ENCODE peak calls at places on chromosomes 7 and 10, in seven cellular contexts. L, K, X, Y, R, Z and J are unnamed samples.

GRCh38 chr10:80567292-80567691 is 29.6 kb downstream of the SH2D4B start:
- DNase-seq in K (no peak), L (no peak), X (no peak), Y (no peak), R (no peak), Z (no peak), J (no peak)

GRCh38 chr10:79047875-79048638 is 20.7 kb upstream of the ZMIZ1 start:
- DNase-seq in Z (no peak), R (no peak), K (no peak), X (no peak), Y (no peak), L (no peak), J (no peak)

GRCh38 chr10:96125142-96125515 is 5.0 kb upstream of the ZNF518A start:
- DNase-seq in R (no peak), L (no peak), X (no peak), Z (no peak), K (no peak), Y (no peak), J (no peak)

GRCh38 chr7:11427686-11428273 is 404.2 kb downstream of the THSD7A start:
- DNase-seq in Z (no peak), X (peak; percentile 67), K (no peak), L (peak; percentile 66), Y (peak; percentile 23), R (peak; percentile 43), J (no peak)

GRCh38 chr10:94402204-94403033 is at the start of gene TBC1D12:
- DNase-seq in K (no peak), Z (peak; percentile 94), X (peak; percentile 95), Y (peak; percentile 94), L (peak; percentile 73), R (peak; percentile 89), J (peak; percentile 94)

GRCh38 chr10:24622781-24623301 is 100.8 kb downstream of the ARHGAP21 start:
- DNase-seq in L (no peak), Y (no peak), K (no peak), X (no peak), R (no peak), Z (no peak), J (no peak)

GRCh38 chr7:18961997-18962396 is 155.4 kb downstream of the TWIST1 start:
- DNase-seq in L (no peak), Y (no peak), Z (no peak), X (no peak), R (no peak), K (no peak), J (no peak)

GRCh38 chr10:31820794-31821369 is 107.7 kb downstream of the ARHGAP12 start:
- DNase-seq in X (no peak), Y (no peak), K (no peak), L (no peak), Z (no peak), R (no peak), J (no peak)

GRCh38 chr7:65872776-65873581 is at the start of gene VKORC1L1:
- DNase-seq in Z (peak; percentile 94), R (peak; percentile 92), X (peak; percentile 92), K (peak; percentile 94), L (peak; percentile 89), Y (peak; percentile 91), J (peak; percentile 52)

GRCh38 chr7:36047254-36047653 is 105.8 kb upstream of the EEPD1 start:
- DNase-seq in K (no peak), Z (no peak), R (no peak), Y (no peak), X (peak; percentile 19), L (no peak), J (no peak)

GRCh38 chr7:26449175-26450165 is 157.8 kb downstream of the SNX10 start:
- DNase-seq in L (no peak), Z (no peak), X (peak; percentile 74), K (no peak), Y (no peak), R (no peak), J (no peak)

GRCh38 chr10:70093335-70093944 is 39.2 kb downstream of the AIFM2 start:
- DNase-seq in X (no peak), R (no peak), L (no peak), Y (no peak), Z (no peak), K (no peak), J (no peak)

GRCh38 chr10:62627985-62628384 is 176.5 kb upstream of the ADO start:
- DNase-seq in R (no peak), L (no peak), Y (no peak), Z (no peak), K (no peak), X (no peak), J (no peak)

GRCh38 chr10:9296206-9296605 is 1241.7 kb downstream of the GATA3 start:
- DNase-seq in Y (no peak), K (no peak), Z (no peak), X (no peak), R (no peak), L (no peak), J (no peak)

GRCh38 chr7:47239034-47239433 is 342.9 kb downstream of the TNS3 start:
- DNase-seq in Z (no peak), R (no peak), L (no peak), Y (no peak), K (no peak), X (no peak), J (no peak)

GRCh38 chr7:82444220-82445049 is 858 bp upstream of the CACNA2D1 start:
- DNase-seq in R (peak; percentile 86), K (no peak), Y (peak; percentile 35), Z (peak; percentile 36), X (no peak), L (no peak), J (peak; percentile 82)

GRCh38 chr10:118838364-118838763 is 83.6 kb upstream of the CACUL1 start:
- DNase-seq in L (no peak), X (no peak), Z (no peak), R (no peak), Y (no peak), K (no peak), J (no peak)

GRCh38 chr10:17802966-17803365 is 6.2 kb upstream of the MRC1 start:
- DNase-seq in K (no peak), Z (no peak), L (no peak), X (peak; percentile 52), R (no peak), Y (no peak), J (no peak)

GRCh38 chr7:17123020-17123419 is 175.4 kb upstream of the AHR start:
- DNase-seq in Y (no peak), L (no peak), K (no peak), X (peak; percentile 88), R (no peak), Z (no peak), J (no peak)

GRCh38 chr7:132117181-132117580 is 459.1 kb downstream of the PLXNA4 start:
- DNase-seq in X (peak; percentile 44), R (no peak), K (no peak), Z (no peak), L (no peak), Y (peak; percentile 20), J (no peak)

GRCh38 chr10:71754562-71754961 is 18.8 kb downstream of the VSIR start:
- DNase-seq in K (no peak), R (no peak), X (no peak), L (no peak), Z (no peak), Y (no peak), J (no peak)

GRCh38 chr7:99278180-99278579 is 5.5 kb downstream of the MYH16 start:
- DNase-seq in X (peak; percentile 14), L (no peak), R (no peak), K (no peak), Y (no peak), Z (no peak), J (no peak)

GRCh38 chr10:59868974-59869940 is 37.1 kb downstream of the CCDC6 start:
- DNase-seq in L (no peak), Y (no peak), K (no peak), X (no peak), Z (no peak), R (no peak), J (no peak)

GRCh38 chr7:34269084-34269483 is 363.7 kb downstream of the BMPER start:
- DNase-seq in X (no peak), K (no peak), Y (no peak), Z (no peak), L (no peak), R (no peak), J (no peak)

GRCh38 chr10:90642650-90643049 is 215.2 kb downstream of the HTR7 start:
- DNase-seq in R (no peak), Z (no peak), K (no peak), X (no peak), L (no peak), Y (no peak), J (no peak)

GRCh38 chr10:30051220-30051619 is 8.2 kb downstream of the JCAD start:
- DNase-seq in X (no peak), Y (no peak), K (no peak), L (no peak), R (no peak), Z (no peak), J (no peak)

GRCh38 chr10:99827906-99828305 is 45.5 kb downstream of the ABCC2 start:
- DNase-seq in Y (peak; percentile 23), X (no peak), R (no peak), K (no peak), Z (no peak), L (no peak), J (no peak)

GRCh38 chr7:131293018-131293417 is 34.7 kb upstream of the MKLN1 start:
- DNase-seq in R (no peak), X (peak; percentile 10), K (no peak), Z (no peak), L (no peak), Y (no peak), J (no peak)

GRCh38 chr10:22753786-22754185 is 39.4 kb upstream of the PIP4K2A start:
- DNase-seq in L (no peak), R (no peak), K (no peak), Y (no peak), Z (no peak), X (no peak), J (no peak)

GRCh38 chr7:41940760-41941343 is 238.0 kb upstream of the INHBA start:
- DNase-seq in Y (peak; percentile 71), K (peak; percentile 16), R (peak; percentile 38), X (peak; percentile 86), L (peak; percentile 38), Z (peak; percentile 71), J (peak; percentile 74)

GRCh38 chr7:67625257-67625713 is 628.7 kb downstream of the TYW1 start:
- DNase-seq in Z (peak; percentile 92), R (peak; percentile 84), L (peak; percentile 81), K (no peak), X (no peak), Y (peak; percentile 40), J (no peak)

GRCh38 chr10:75470901-75471300 is 39.5 kb downstream of the LRMDA start:
- DNase-seq in X (no peak), Z (no peak), Y (no peak), L (no peak), K (no peak), R (no peak), J (no peak)

GRCh38 chr7:191105-192034 is 1.0 kb upstream of the FAM20C start:
- DNase-seq in X (peak; percentile 82), L (no peak), K (no peak), Y (peak; percentile 48), R (peak; percentile 22), Z (no peak), J (no peak)

GRCh38 chr10:120782336-120782735 is 68.8 kb upstream of the WDR11 start:
- DNase-seq in Z (no peak), X (no peak), K (no peak), Y (no peak), L (no peak), R (no peak), J (no peak)

GRCh38 chr10:89563861-89564478 is 28.6 kb upstream of the SLC16A12 start:
- DNase-seq in R (no peak), Y (peak; percentile 23), X (peak; percentile 62), L (peak; percentile 48), Z (no peak), K (no peak), J (no peak)